ENCODE peak calls at places on chromosomes 3 and 15, in ten cellular contexts. One of them, this sample, is unnamed.

GRCh38 chr3:157469571-157470294 is 33.1 kb downstream of the PTX3 start:
- DNase-seq in CD4-positive, CD25-positive, alpha-beta regulatory T cell: no peak
- DNase-seq in breast epithelium: no peak
- DNase-seq in small intestine: no peak
- DNase-seq in NT2/D1: no peak
- DNase-seq in PC-3: peak; percentile 23
- DNase-seq in astrocyte: no peak
- DNase-seq in neural progenitor cell: no peak
- DNase-seq in naive thymus-derived CD4-positive, alpha-beta T cell: no peak
- DNase-seq in OCI-LY7: no peak
- DNase-seq in this sample: no peak

GRCh38 chr3:56929809-56930615 is 128.3 kb upstream of the ARHGEF3 start:
- DNase-seq in CD4-positive, CD25-positive, alpha-beta regulatory T cell: no peak
- DNase-seq in breast epithelium: no peak
- DNase-seq in small intestine: no peak
- DNase-seq in NT2/D1: no peak
- DNase-seq in PC-3: peak; percentile 20
- DNase-seq in astrocyte: no peak
- DNase-seq in neural progenitor cell: no peak
- DNase-seq in naive thymus-derived CD4-positive, alpha-beta T cell: no peak
- DNase-seq in OCI-LY7: no peak
- DNase-seq in this sample: no peak

GRCh38 chr15:41855121-41855941 is 16.7 kb downstream of the PLA2G4B start:
- DNase-seq in CD4-positive, CD25-positive, alpha-beta regulatory T cell: no peak
- DNase-seq in breast epithelium: no peak
- DNase-seq in small intestine: no peak
- DNase-seq in NT2/D1: no peak
- DNase-seq in PC-3: no peak
- DNase-seq in astrocyte: no peak
- DNase-seq in neural progenitor cell: no peak
- DNase-seq in naive thymus-derived CD4-positive, alpha-beta T cell: no peak
- DNase-seq in OCI-LY7: no peak
- DNase-seq in this sample: no peak

GRCh38 chr3:58588030-58588614 is 10.9 kb upstream of the FAM107A start:
- DNase-seq in CD4-positive, CD25-positive, alpha-beta regulatory T cell: no peak
- DNase-seq in breast epithelium: no peak
- DNase-seq in small intestine: no peak
- DNase-seq in NT2/D1: no peak
- DNase-seq in PC-3: peak; percentile 48
- DNase-seq in astrocyte: peak; percentile 19
- DNase-seq in neural progenitor cell: peak; percentile 82
- DNase-seq in naive thymus-derived CD4-positive, alpha-beta T cell: no peak
- DNase-seq in OCI-LY7: no peak
- DNase-seq in this sample: no peak

GRCh38 chr3:65963787-65964707 is 74.7 kb downstream of the MAGI1 start:
- DNase-seq in CD4-positive, CD25-positive, alpha-beta regulatory T cell: no peak
- DNase-seq in breast epithelium: no peak
- DNase-seq in small intestine: peak; percentile 89
- DNase-seq in NT2/D1: no peak
- DNase-seq in PC-3: peak; percentile 74
- DNase-seq in astrocyte: peak; percentile 96
- DNase-seq in neural progenitor cell: no peak
- DNase-seq in naive thymus-derived CD4-positive, alpha-beta T cell: no peak
- DNase-seq in OCI-LY7: no peak
- DNase-seq in this sample: no peak

GRCh38 chr3:50255251-50255615 is 13.7 kb upstream of the SEMA3B start:
- DNase-seq in CD4-positive, CD25-positive, alpha-beta regulatory T cell: no peak
- DNase-seq in breast epithelium: no peak
- DNase-seq in small intestine: no peak
- DNase-seq in NT2/D1: no peak
- DNase-seq in PC-3: no peak
- DNase-seq in astrocyte: no peak
- DNase-seq in neural progenitor cell: no peak
- DNase-seq in naive thymus-derived CD4-positive, alpha-beta T cell: no peak
- DNase-seq in OCI-LY7: no peak
- DNase-seq in this sample: no peak

GRCh38 chr15:77483426-77483825 is 62.7 kb downstream of the HMG20A start:
- DNase-seq in CD4-positive, CD25-positive, alpha-beta regulatory T cell: no peak
- DNase-seq in breast epithelium: no peak
- DNase-seq in small intestine: no peak
- DNase-seq in NT2/D1: no peak
- DNase-seq in PC-3: no peak
- DNase-seq in astrocyte: no peak
- DNase-seq in neural progenitor cell: no peak
- DNase-seq in naive thymus-derived CD4-positive, alpha-beta T cell: no peak
- DNase-seq in OCI-LY7: no peak
- DNase-seq in this sample: no peak

GRCh38 chr3:198071602-198072285 is 111.7 kb downstream of the LMLN start:
- DNase-seq in CD4-positive, CD25-positive, alpha-beta regulatory T cell: no peak
- DNase-seq in breast epithelium: no peak
- DNase-seq in small intestine: peak; percentile 14
- DNase-seq in NT2/D1: peak; percentile 56
- DNase-seq in PC-3: peak; percentile 84
- DNase-seq in astrocyte: peak; percentile 99
- DNase-seq in neural progenitor cell: peak; percentile 35
- DNase-seq in naive thymus-derived CD4-positive, alpha-beta T cell: peak; percentile 51
- DNase-seq in OCI-LY7: no peak
- DNase-seq in this sample: no peak

GRCh38 chr15:75651810-75652543 is 4.3 kb downstream of the SNX33 start:
- DNase-seq in CD4-positive, CD25-positive, alpha-beta regulatory T cell: no peak
- DNase-seq in breast epithelium: no peak
- DNase-seq in small intestine: no peak
- DNase-seq in NT2/D1: no peak
- DNase-seq in PC-3: no peak
- DNase-seq in astrocyte: no peak
- DNase-seq in neural progenitor cell: no peak
- DNase-seq in naive thymus-derived CD4-positive, alpha-beta T cell: no peak
- DNase-seq in OCI-LY7: no peak
- DNase-seq in this sample: no peak

GRCh38 chr15:38696790-38697495 is 132.3 kb upstream of the RASGRP1 start:
- DNase-seq in CD4-positive, CD25-positive, alpha-beta regulatory T cell: no peak
- DNase-seq in breast epithelium: no peak
- DNase-seq in small intestine: no peak
- DNase-seq in NT2/D1: no peak
- DNase-seq in PC-3: no peak
- DNase-seq in astrocyte: no peak
- DNase-seq in neural progenitor cell: no peak
- DNase-seq in naive thymus-derived CD4-positive, alpha-beta T cell: no peak
- DNase-seq in OCI-LY7: no peak
- DNase-seq in this sample: no peak

GRCh38 chr3:56874269-56874668 is 72.5 kb upstream of the ARHGEF3 start:
- DNase-seq in CD4-positive, CD25-positive, alpha-beta regulatory T cell: no peak
- DNase-seq in breast epithelium: no peak
- DNase-seq in small intestine: no peak
- DNase-seq in NT2/D1: no peak
- DNase-seq in PC-3: no peak
- DNase-seq in astrocyte: peak; percentile 51
- DNase-seq in neural progenitor cell: no peak
- DNase-seq in naive thymus-derived CD4-positive, alpha-beta T cell: no peak
- DNase-seq in OCI-LY7: no peak
- DNase-seq in this sample: no peak

GRCh38 chr3:27976933-27977332 is 254.8 kb upstream of the EOMES start:
- DNase-seq in CD4-positive, CD25-positive, alpha-beta regulatory T cell: no peak
- DNase-seq in breast epithelium: no peak
- DNase-seq in small intestine: no peak
- DNase-seq in NT2/D1: no peak
- DNase-seq in PC-3: peak; percentile 66
- DNase-seq in astrocyte: no peak
- DNase-seq in neural progenitor cell: no peak
- DNase-seq in naive thymus-derived CD4-positive, alpha-beta T cell: no peak
- DNase-seq in OCI-LY7: no peak
- DNase-seq in this sample: no peak

GRCh38 chr3:143763568-143764162 is 84.6 kb downstream of the SLC9A9 start:
- DNase-seq in CD4-positive, CD25-positive, alpha-beta regulatory T cell: peak; percentile 16
- DNase-seq in breast epithelium: no peak
- DNase-seq in small intestine: no peak
- DNase-seq in NT2/D1: no peak
- DNase-seq in PC-3: peak; percentile 14
- DNase-seq in astrocyte: no peak
- DNase-seq in neural progenitor cell: peak; percentile 23
- DNase-seq in naive thymus-derived CD4-positive, alpha-beta T cell: no peak
- DNase-seq in OCI-LY7: no peak
- DNase-seq in this sample: no peak

GRCh38 chr3:59425371-59425770 is 375.5 kb upstream of the CFAP20DC start:
- DNase-seq in CD4-positive, CD25-positive, alpha-beta regulatory T cell: no peak
- DNase-seq in breast epithelium: no peak
- DNase-seq in small intestine: no peak
- DNase-seq in NT2/D1: no peak
- DNase-seq in PC-3: peak; percentile 74
- DNase-seq in astrocyte: peak; percentile 93
- DNase-seq in neural progenitor cell: no peak
- DNase-seq in naive thymus-derived CD4-positive, alpha-beta T cell: no peak
- DNase-seq in OCI-LY7: no peak
- DNase-seq in this sample: no peak

GRCh38 chr3:24387493-24387892 is 107.2 kb downstream of the THRB start:
- DNase-seq in CD4-positive, CD25-positive, alpha-beta regulatory T cell: no peak
- DNase-seq in breast epithelium: no peak
- DNase-seq in small intestine: no peak
- DNase-seq in NT2/D1: no peak
- DNase-seq in PC-3: peak; percentile 41
- DNase-seq in astrocyte: peak; percentile 27
- DNase-seq in neural progenitor cell: no peak
- DNase-seq in naive thymus-derived CD4-positive, alpha-beta T cell: no peak
- DNase-seq in OCI-LY7: no peak
- DNase-seq in this sample: no peak

GRCh38 chr3:146746190-146746589 is 141.0 kb upstream of the PLSCR5 start:
- DNase-seq in CD4-positive, CD25-positive, alpha-beta regulatory T cell: no peak
- DNase-seq in breast epithelium: no peak
- DNase-seq in small intestine: no peak
- DNase-seq in NT2/D1: no peak
- DNase-seq in PC-3: peak; percentile 75
- DNase-seq in astrocyte: peak; percentile 46
- DNase-seq in neural progenitor cell: no peak
- DNase-seq in naive thymus-derived CD4-positive, alpha-beta T cell: no peak
- DNase-seq in OCI-LY7: no peak
- DNase-seq in this sample: no peak

GRCh38 chr3:128112406-128112968 is 11.1 kb downstream of the RUVBL1 start:
- DNase-seq in CD4-positive, CD25-positive, alpha-beta regulatory T cell: peak; percentile 67
- DNase-seq in breast epithelium: peak; percentile 36
- DNase-seq in small intestine: no peak
- DNase-seq in NT2/D1: no peak
- DNase-seq in PC-3: peak; percentile 92
- DNase-seq in astrocyte: peak; percentile 88
- DNase-seq in neural progenitor cell: no peak
- DNase-seq in naive thymus-derived CD4-positive, alpha-beta T cell: no peak
- DNase-seq in OCI-LY7: peak; percentile 30
- DNase-seq in this sample: no peak

GRCh38 chr3:128113817-128114794 is 9.5 kb downstream of the RUVBL1 start:
- DNase-seq in CD4-positive, CD25-positive, alpha-beta regulatory T cell: peak; percentile 29
- DNase-seq in breast epithelium: no peak
- DNase-seq in small intestine: no peak
- DNase-seq in NT2/D1: no peak
- DNase-seq in PC-3: no peak
- DNase-seq in astrocyte: no peak
- DNase-seq in neural progenitor cell: no peak
- DNase-seq in naive thymus-derived CD4-positive, alpha-beta T cell: no peak
- DNase-seq in OCI-LY7: peak; percentile 83
- DNase-seq in this sample: peak; percentile 51

GRCh38 chr3:128107809-128108208 is 15.8 kb downstream of the RUVBL1 start:
- DNase-seq in CD4-positive, CD25-positive, alpha-beta regulatory T cell: no peak
- DNase-seq in breast epithelium: no peak
- DNase-seq in small intestine: no peak
- DNase-seq in NT2/D1: no peak
- DNase-seq in PC-3: no peak
- DNase-seq in astrocyte: peak; percentile 14
- DNase-seq in neural progenitor cell: no peak
- DNase-seq in naive thymus-derived CD4-positive, alpha-beta T cell: no peak
- DNase-seq in OCI-LY7: no peak
- DNase-seq in this sample: no peak

GRCh38 chr3:128111147-128111546 is 12.5 kb downstream of the RUVBL1 start:
- DNase-seq in CD4-positive, CD25-positive, alpha-beta regulatory T cell: no peak
- DNase-seq in breast epithelium: no peak
- DNase-seq in small intestine: no peak
- DNase-seq in NT2/D1: no peak
- DNase-seq in PC-3: no peak
- DNase-seq in astrocyte: no peak
- DNase-seq in neural progenitor cell: no peak
- DNase-seq in naive thymus-derived CD4-positive, alpha-beta T cell: no peak
- DNase-seq in OCI-LY7: no peak
- DNase-seq in this sample: no peak
- H3K36me3 ChIP-seq in CD4-positive, CD25-positive, alpha-beta regulatory T cell: peaks cover 14% of the 10 kb centered on the region
- H3K36me3 ChIP-seq in breast epithelium: no peaks in the 10 kb centered on the region
- H3K36me3 ChIP-seq in small intestine: no peaks in the 10 kb centered on the region
- H3K36me3 ChIP-seq in NT2/D1: peaks cover 94% of the 10 kb centered on the region
- H3K36me3 ChIP-seq in PC-3: peaks cover 20% of the 10 kb centered on the region
- H3K36me3 ChIP-seq in astrocyte: no peaks in the 10 kb centered on the region
- H3K36me3 ChIP-seq in neural progenitor cell: no peaks in the 10 kb centered on the region
- H3K36me3 ChIP-seq in naive thymus-derived CD4-positive, alpha-beta T cell: no peaks in the 10 kb centered on the region
- H3K36me3 ChIP-seq in OCI-LY7: peaks cover 97% of the 10 kb centered on the region
- H3K36me3 ChIP-seq in this sample: no peaks in the 10 kb centered on the region

DNA sequence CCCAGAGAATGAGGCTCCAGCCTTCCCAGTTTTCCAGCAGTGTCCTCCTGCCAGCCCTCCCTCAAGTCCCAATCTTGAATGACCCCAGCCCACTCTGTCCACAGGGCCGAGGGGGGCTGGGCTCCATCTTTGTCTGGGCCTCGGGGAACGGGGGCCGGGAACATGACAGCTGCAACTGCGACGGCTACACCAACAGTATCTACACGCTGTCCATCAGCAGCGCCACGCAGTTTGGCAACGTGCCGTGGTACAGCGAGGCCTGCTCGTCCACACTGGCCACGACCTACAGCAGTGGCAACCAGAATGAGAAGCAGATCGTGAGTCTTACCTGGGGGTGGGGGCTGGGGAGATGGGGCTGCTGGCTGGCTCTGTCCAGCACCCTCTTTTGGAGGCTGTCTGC is 5.6 kb upstream of the FES start:
- DNase-seq in CD4-positive, CD25-positive, alpha-beta regulatory T cell: no peak
- DNase-seq in breast epithelium: no peak
- DNase-seq in small intestine: no peak
- DNase-seq in NT2/D1: no peak
- DNase-seq in PC-3: no peak
- DNase-seq in astrocyte: no peak
- DNase-seq in neural progenitor cell: no peak
- DNase-seq in naive thymus-derived CD4-positive, alpha-beta T cell: no peak
- DNase-seq in OCI-LY7: no peak
- DNase-seq in this sample: no peak
- H3K36me3 ChIP-seq in CD4-positive, CD25-positive, alpha-beta regulatory T cell: peaks cover 42% of the 10 kb centered on the region
- H3K36me3 ChIP-seq in breast epithelium: peaks cover 11% of the 10 kb centered on the region
- H3K36me3 ChIP-seq in small intestine: peaks cover 25% of the 10 kb centered on the region
- H3K36me3 ChIP-seq in NT2/D1: peaks cover 81% of the 10 kb centered on the region
- H3K36me3 ChIP-seq in PC-3: peaks cover 3% of the 10 kb centered on the region
- H3K36me3 ChIP-seq in astrocyte: peaks cover 18% of the 10 kb centered on the region
- H3K36me3 ChIP-seq in neural progenitor cell: no peaks in the 10 kb centered on the region
- H3K36me3 ChIP-seq in naive thymus-derived CD4-positive, alpha-beta T cell: no peaks in the 10 kb centered on the region
- H3K36me3 ChIP-seq in OCI-LY7: no peaks in the 10 kb centered on the region
- H3K36me3 ChIP-seq in this sample: peaks cover 38% of the 10 kb centered on the region

GRCh38 chr15:59094077-59094476 is 10.9 kb upstream of the CCNB2 start:
- DNase-seq in CD4-positive, CD25-positive, alpha-beta regulatory T cell: no peak
- DNase-seq in breast epithelium: no peak
- DNase-seq in small intestine: no peak
- DNase-seq in NT2/D1: no peak
- DNase-seq in PC-3: no peak
- DNase-seq in astrocyte: no peak
- DNase-seq in neural progenitor cell: no peak
- DNase-seq in naive thymus-derived CD4-positive, alpha-beta T cell: no peak
- DNase-seq in OCI-LY7: no peak
- DNase-seq in this sample: no peak
- H3K36me3 ChIP-seq in CD4-positive, CD25-positive, alpha-beta regulatory T cell: peaks cover 75% of the 10 kb centered on the region
- H3K36me3 ChIP-seq in breast epithelium: peaks cover 12% of the 10 kb centered on the region
- H3K36me3 ChIP-seq in small intestine: peaks cover 15% of the 10 kb centered on the region
- H3K36me3 ChIP-seq in NT2/D1: peaks cover 73% of the 10 kb centered on the region
- H3K36me3 ChIP-seq in PC-3: peaks cover 16% of the 10 kb centered on the region
- H3K36me3 ChIP-seq in astrocyte: peaks cover 44% of the 10 kb centered on the region
- H3K36me3 ChIP-seq in neural progenitor cell: peaks cover 34% of the 10 kb centered on the region
- H3K36me3 ChIP-seq in naive thymus-derived CD4-positive, alpha-beta T cell: no peaks in the 10 kb centered on the region
- H3K36me3 ChIP-seq in OCI-LY7: peaks cover 88% of the 10 kb centered on the region
- H3K36me3 ChIP-seq in this sample: peaks cover 23% of the 10 kb centered on the region

GRCh38 chr3:70310809-70311208 is 1.6 kb downstream of the MDFIC2 start:
- DNase-seq in CD4-positive, CD25-positive, alpha-beta regulatory T cell: no peak
- DNase-seq in breast epithelium: no peak
- DNase-seq in small intestine: no peak
- DNase-seq in NT2/D1: no peak
- DNase-seq in PC-3: no peak
- DNase-seq in astrocyte: no peak
- DNase-seq in neural progenitor cell: no peak
- DNase-seq in naive thymus-derived CD4-positive, alpha-beta T cell: no peak
- DNase-seq in OCI-LY7: no peak
- DNase-seq in this sample: no peak
- H3K36me3 ChIP-seq in CD4-positive, CD25-positive, alpha-beta regulatory T cell: no peaks in the 10 kb centered on the region
- H3K36me3 ChIP-seq in breast epithelium: no peaks in the 10 kb centered on the region
- H3K36me3 ChIP-seq in small intestine: no peaks in the 10 kb centered on the region
- H3K36me3 ChIP-seq in NT2/D1: no peaks in the 10 kb centered on the region
- H3K36me3 ChIP-seq in PC-3: no peaks in the 10 kb centered on the region
- H3K36me3 ChIP-seq in astrocyte: no peaks in the 10 kb centered on the region
- H3K36me3 ChIP-seq in neural progenitor cell: no peaks in the 10 kb centered on the region
- H3K36me3 ChIP-seq in naive thymus-derived CD4-positive, alpha-beta T cell: no peaks in the 10 kb centered on the region
- H3K36me3 ChIP-seq in OCI-LY7: no peaks in the 10 kb centered on the region
- H3K36me3 ChIP-seq in this sample: no peaks in the 10 kb centered on the region

This sample was measured in body of pancreas.